ENCODE peak calls at places on chromosomes 2 and 18, in six cellular contexts. Y is heart right ventricle, B is heart left ventricle, P is right lobe of liver, O is cardiac muscle cell, U is IMR-90. E is an unnamed sample.

GRCh38 chr2:37877457-37878315 is 47.4 kb upstream of the RMDN2 start:
- DNase-seq in U (peak; percentile 68), B (no peak), P (no peak), O (peak; percentile 79), Y (no peak), E (no peak)

GRCh38 chr18:49813071-49813320 is 337 bp downstream of the ACAA2 start:
- DNase-seq in B (peak; percentile 54), U (peak; percentile 28), O (no peak), P (no peak), Y (peak; percentile 45), E (no peak)

GRCh38 chr2:198316852-198317395 is 512.5 kb downstream of the PLCL1 start:
- DNase-seq in U (no peak), P (no peak), Y (no peak), B (no peak), O (no peak), E (no peak)

GRCh38 chr2:240399419-240400318 is 35.8 kb upstream of the GPC1 start:
- DNase-seq in B (peak; percentile 23), O (no peak), U (no peak), Y (no peak), P (peak; percentile 37), E (no peak)

GRCh38 chr2:160491922-160492371 is 1.7 kb downstream of the RBMS1 start:
- DNase-seq in Y (no peak), O (peak; percentile 80), P (no peak), U (peak; percentile 75), B (no peak), E (no peak)

GRCh38 chr2:39416172-39416571 is 20.9 kb downstream of the MAP4K3 start:
- DNase-seq in O (peak; percentile 66), P (no peak), Y (no peak), B (no peak), U (peak; percentile 56), E (no peak)

GRCh38 chr18:51668101-51668500 is 470.6 kb upstream of the MEX3C start:
- DNase-seq in P (peak; percentile 54), O (peak; percentile 63), B (peak; percentile 30), U (peak; percentile 4), Y (peak; percentile 10), E (peak; percentile 13)

GRCh38 chr18:52254367-52254766 is 85.6 kb upstream of the DCC start:
- DNase-seq in U (no peak), B (no peak), O (peak; percentile 2), Y (no peak), P (no peak), E (peak; percentile 73)

GRCh38 chr2:55779459-55780421 is 86.1 kb upstream of the PNPT1 start:
- DNase-seq in B (no peak), O (peak; percentile 78), U (peak; percentile 82), Y (no peak), P (no peak), E (peak; percentile 80)

GRCh38 chr2:66412874-66413273 is 22.1 kb upstream of the MEIS1 start:
- DNase-seq in Y (no peak), P (no peak), O (no peak), B (no peak), U (no peak), E (no peak)

GRCh38 chr2:224025874-224026273 is 13.2 kb downstream of the SERPINE2 start:
- DNase-seq in O (no peak), P (no peak), Y (no peak), U (no peak), B (no peak), E (no peak)

GRCh38 chr18:8241731-8242130 is 367.5 kb upstream of the RAB12 start:
- DNase-seq in B (no peak), U (no peak), O (no peak), Y (no peak), P (no peak), E (no peak)
- H3K27me3 ChIP-seq in B (no peaks in the 10 kb centered on the region), U (no peaks in the 10 kb centered on the region), O (no peaks in the 10 kb centered on the region), Y (no peaks in the 10 kb centered on the region), P (no peaks in the 10 kb centered on the region), E (no peaks in the 10 kb centered on the region)

DNA sequence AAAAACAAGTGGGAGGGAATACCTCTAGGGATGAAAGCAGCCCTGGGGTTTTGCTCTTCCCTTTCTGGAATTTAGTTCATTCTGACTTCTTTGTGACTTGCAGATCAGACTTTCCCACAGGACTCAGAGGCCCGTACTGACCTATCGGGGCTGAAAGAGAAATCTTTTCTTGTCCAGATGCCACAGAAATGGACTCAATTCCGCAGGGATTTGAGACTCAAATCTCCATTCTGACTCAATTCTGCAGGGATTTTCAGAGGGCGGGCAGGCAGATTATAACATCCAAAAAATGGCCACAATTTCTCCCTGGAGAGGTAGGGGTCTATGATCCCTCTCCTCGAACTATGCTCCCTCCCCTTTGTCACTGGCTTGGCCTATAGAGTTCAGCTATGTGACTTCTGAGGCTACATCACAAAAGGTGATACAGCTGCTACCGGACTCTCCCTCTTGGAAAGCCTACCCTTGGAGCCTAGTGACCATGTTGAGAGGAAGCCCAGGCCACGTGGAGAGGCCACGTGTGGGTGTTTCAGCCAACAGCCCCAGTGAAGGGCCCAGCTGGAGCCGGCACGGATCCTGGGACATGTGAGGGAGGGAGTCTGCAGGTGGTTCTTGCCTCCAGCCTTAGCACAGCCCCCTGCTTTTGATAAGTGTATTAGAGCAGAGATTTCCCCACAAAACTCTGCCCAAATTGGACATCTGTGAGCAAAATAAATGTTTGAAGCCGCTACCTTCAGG is 4.8 kb upstream of the EFHD1 start:
- DNase-seq in P (no peak), B (peak; percentile 88), O (no peak), U (no peak), Y (peak; percentile 68), E (no peak)
- H3K27me3 ChIP-seq in P (no peaks in the 10 kb centered on the region), B (no peaks in the 10 kb centered on the region), O (peaks cover 13% of the 10 kb centered on the region), U (peaks cover 46% of the 10 kb centered on the region), Y (no peaks in the 10 kb centered on the region), E (peaks cover 36% of the 10 kb centered on the region)

DNA sequence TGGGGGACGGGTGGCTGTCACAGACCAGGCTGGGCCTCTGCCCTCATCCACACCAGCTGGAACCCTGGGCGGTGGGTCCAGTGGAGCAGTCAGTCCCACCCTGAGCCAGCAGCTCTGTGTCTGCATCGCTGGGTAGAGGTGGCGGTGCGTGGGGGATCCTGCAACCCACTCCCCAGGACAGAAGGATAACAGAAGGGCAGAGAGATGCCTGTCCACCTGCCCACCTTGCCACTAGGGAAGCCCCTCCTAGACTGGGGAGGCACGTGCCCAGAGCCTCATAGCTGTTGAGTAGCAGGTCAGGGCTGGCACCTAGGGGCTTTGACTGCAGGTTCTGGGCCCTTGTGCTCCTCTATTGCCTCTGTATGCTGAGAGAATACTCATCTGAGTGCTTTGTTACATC is 2.4 kb downstream of the ATOH8 start:
- DNase-seq in B (no peak), P (no peak), Y (no peak), O (no peak), U (no peak), E (no peak)
- H3K27me3 ChIP-seq in B (no peaks in the 10 kb centered on the region), P (no peaks in the 10 kb centered on the region), Y (no peaks in the 10 kb centered on the region), O (peaks cover 53% of the 10 kb centered on the region), U (no peaks in the 10 kb centered on the region), E (peaks cover 79% of the 10 kb centered on the region)

GRCh38 chr2:954687-955000 is 4.0 kb downstream of the SNTG2 start:
- DNase-seq in B (no peak), Y (no peak), P (no peak), O (no peak), U (no peak), E (no peak)
- H3K27me3 ChIP-seq in B (peaks cover 16% of the 10 kb centered on the region), Y (peaks cover 7% of the 10 kb centered on the region), P (peaks cover 12% of the 10 kb centered on the region), O (peaks cover 47% of the 10 kb centered on the region), U (peaks cover 24% of the 10 kb centered on the region), E (peaks cover 18% of the 10 kb centered on the region)

DNA sequence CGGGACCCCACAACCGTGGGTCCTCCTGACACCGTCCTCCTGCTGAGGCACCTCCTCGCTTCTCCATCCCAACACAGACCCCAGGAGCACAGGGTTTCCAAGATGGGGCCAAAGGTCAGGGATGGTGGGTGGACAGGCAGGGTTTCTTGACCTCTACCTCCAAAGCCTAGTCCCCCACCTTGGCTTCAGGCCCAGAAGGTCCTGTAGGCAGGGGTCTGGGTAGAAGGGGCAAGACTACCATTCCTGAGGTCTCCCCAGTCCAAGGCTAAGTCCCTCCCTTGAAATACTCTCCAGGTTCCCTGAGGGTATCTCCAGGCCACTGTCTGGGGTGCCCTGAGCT is 7.1 kb downstream of the CYP26B1 start:
- DNase-seq in U (no peak), P (peak; percentile 44), O (no peak), Y (no peak), B (no peak), E (no peak)
- H3K27me3 ChIP-seq in U (peaks cover 54% of the 10 kb centered on the region), P (peaks cover 22% of the 10 kb centered on the region), O (peaks cover 64% of the 10 kb centered on the region), Y (no peaks in the 10 kb centered on the region), B (no peaks in the 10 kb centered on the region), E (peaks cover 15% of the 10 kb centered on the region)

GRCh38 chr2:68870215-68870614 is 982 bp downstream of the BMP10 start:
- DNase-seq in P (no peak), B (no peak), Y (no peak), U (peak; percentile 59), O (peak; percentile 31), E (no peak)
- H3K27me3 ChIP-seq in P (no peaks in the 10 kb centered on the region), B (no peaks in the 10 kb centered on the region), Y (no peaks in the 10 kb centered on the region), U (no peaks in the 10 kb centered on the region), O (peaks cover under 1% of the 10 kb centered on the region), E (no peaks in the 10 kb centered on the region)

GRCh38 chr2:232388324-232388891 is 9.9 kb downstream of the ALPP start:
- DNase-seq in P (no peak), Y (no peak), U (no peak), O (no peak), B (no peak), E (no peak)
- H3K27me3 ChIP-seq in P (peaks cover 16% of the 10 kb centered on the region), Y (peaks cover 12% of the 10 kb centered on the region), U (peaks cover 72% of the 10 kb centered on the region), O (peaks cover 87% of the 10 kb centered on the region), B (peaks cover 33% of the 10 kb centered on the region), E (peaks cover 70% of the 10 kb centered on the region)

GRCh38 chr2:79849241-79849640 is 336.4 kb downstream of the CTNNA2 start:
- DNase-seq in Y (no peak), U (no peak), B (no peak), O (no peak), P (no peak), E (no peak)
- H3K27me3 ChIP-seq in Y (no peaks in the 10 kb centered on the region), U (no peaks in the 10 kb centered on the region), B (no peaks in the 10 kb centered on the region), O (peaks cover 7% of the 10 kb centered on the region), P (no peaks in the 10 kb centered on the region), E (no peaks in the 10 kb centered on the region)

E was measured in keratinocyte.